ENCODE peak calls at places on chromosomes 12 and 14, in five cellular contexts. One of them, this sample, is unnamed.
A peak's percentile ranks its signal among the peaks of the same experiment; 100 is the strongest.

GRCh38 chr14:49769171-49769570 is 1.2 kb downstream of the KLHDC2 start:
- DNase-seq in left ventricle myocardium inferior: no peak
- DNase-seq in MM.1S: no peak
- DNase-seq in PC-3: peak; percentile 81
- DNase-seq in A549: no peak
- DNase-seq in this sample: peak; percentile 46

GRCh38 chr12:71947645-71948105 is 9.0 kb downstream of the TPH2 start:
- DNase-seq in left ventricle myocardium inferior: no peak
- DNase-seq in MM.1S: no peak
- DNase-seq in PC-3: peak; percentile 63
- DNase-seq in A549: no peak
- DNase-seq in this sample: no peak

GRCh38 chr12:42631507-42631906 is 42.0 kb upstream of the PRICKLE1 start:
- DNase-seq in left ventricle myocardium inferior: no peak
- DNase-seq in MM.1S: no peak
- DNase-seq in PC-3: no peak
- DNase-seq in A549: no peak
- DNase-seq in this sample: no peak

GRCh38 chr14:69886843-69887242 is 7.6 kb downstream of the SMOC1 start:
- DNase-seq in left ventricle myocardium inferior: no peak
- DNase-seq in MM.1S: no peak
- DNase-seq in PC-3: peak; percentile 6
- DNase-seq in A549: no peak
- DNase-seq in this sample: no peak

GRCh38 chr14:94514351-94514750 is 5.1 kb upstream of the SERPINA12 start:
- DNase-seq in left ventricle myocardium inferior: no peak
- DNase-seq in MM.1S: no peak
- DNase-seq in PC-3: no peak
- DNase-seq in A549: no peak
- DNase-seq in this sample: no peak

GRCh38 chr14:102427642-102428041 is 64.9 kb downstream of the TECPR2 start:
- DNase-seq in left ventricle myocardium inferior: no peak
- DNase-seq in MM.1S: no peak
- DNase-seq in PC-3: no peak
- DNase-seq in A549: no peak
- DNase-seq in this sample: no peak

GRCh38 chr12:41418586-41418985 is 230.5 kb downstream of the PDZRN4 start:
- DNase-seq in left ventricle myocardium inferior: no peak
- DNase-seq in MM.1S: no peak
- DNase-seq in PC-3: no peak
- DNase-seq in A549: no peak
- DNase-seq in this sample: no peak

GRCh38 chr14:91636604-91637003 is 95.3 kb downstream of the CATSPERB start:
- DNase-seq in left ventricle myocardium inferior: no peak
- DNase-seq in MM.1S: no peak
- DNase-seq in PC-3: no peak
- DNase-seq in A549: no peak
- DNase-seq in this sample: no peak

GRCh38 chr12:12964255-12964654 is 12.3 kb upstream of the GPRC5D start:
- DNase-seq in left ventricle myocardium inferior: no peak
- DNase-seq in MM.1S: no peak
- DNase-seq in PC-3: no peak
- DNase-seq in A549: no peak
- DNase-seq in this sample: no peak

GRCh38 chr12:109387425-109388166 is 39.9 kb downstream of the MYO1H start:
- DNase-seq in left ventricle myocardium inferior: no peak
- DNase-seq in MM.1S: peak; percentile 72
- DNase-seq in PC-3: peak; percentile 61
- DNase-seq in A549: peak; percentile 43
- DNase-seq in this sample: peak; percentile 24

GRCh38 chr14:90061849-90062794 is at the start of gene KCNK13:
- DNase-seq in left ventricle myocardium inferior: peak; percentile 20
- DNase-seq in MM.1S: no peak
- DNase-seq in PC-3: peak; percentile 25
- DNase-seq in A549: no peak
- DNase-seq in this sample: peak; percentile 41

GRCh38 chr14:32397871-32398640 is 69.0 kb downstream of the AKAP6 start:
- DNase-seq in left ventricle myocardium inferior: no peak
- DNase-seq in MM.1S: no peak
- DNase-seq in PC-3: peak; percentile 94
- DNase-seq in A549: no peak
- DNase-seq in this sample: no peak

GRCh38 chr14:29454026-29454693 is 473.5 kb downstream of the PRKD1 start:
- DNase-seq in left ventricle myocardium inferior: no peak
- DNase-seq in MM.1S: no peak
- DNase-seq in PC-3: no peak
- DNase-seq in A549: no peak
- DNase-seq in this sample: no peak

GRCh38 chr12:127785535-127785934 is 481.4 kb upstream of the TMEM132C start:
- DNase-seq in left ventricle myocardium inferior: no peak
- DNase-seq in MM.1S: no peak
- DNase-seq in PC-3: peak; percentile 66
- DNase-seq in A549: no peak
- DNase-seq in this sample: no peak

DNA sequence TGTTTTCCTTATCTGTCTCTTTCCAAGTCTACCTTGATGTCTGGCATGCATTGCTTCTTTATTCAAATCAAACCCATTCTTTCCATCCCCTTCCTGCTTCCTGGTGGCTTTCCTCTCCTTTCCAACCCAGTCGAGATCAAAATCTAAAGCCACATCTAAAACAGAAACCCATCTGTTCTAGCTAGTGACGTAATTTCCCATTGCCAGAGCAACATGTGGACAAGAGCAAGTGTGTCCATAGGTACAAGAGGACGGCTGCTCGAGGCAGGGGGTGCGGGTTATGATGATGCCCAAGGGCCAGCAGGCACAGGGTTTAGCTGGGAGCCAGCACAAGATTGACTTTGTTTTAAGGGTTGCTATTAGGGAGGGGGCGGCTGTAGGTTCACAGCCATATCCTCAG is 7.0 kb downstream of the KRT80 start:
- DNase-seq in left ventricle myocardium inferior: no peak
- DNase-seq in MM.1S: no peak
- DNase-seq in PC-3: no peak
- DNase-seq in A549: no peak
- DNase-seq in this sample: no peak
- H3K4me1 ChIP-seq in left ventricle myocardium inferior: peaks cover 57% of the 10 kb centered on the region
- H3K4me1 ChIP-seq in MM.1S: peaks cover 4% of the 10 kb centered on the region
- H3K4me1 ChIP-seq in PC-3: peaks cover 75% of the 10 kb centered on the region
- H3K4me1 ChIP-seq in A549: peaks cover 76% of the 10 kb centered on the region
- H3K4me1 ChIP-seq in this sample: no peaks in the 10 kb centered on the region

DNA sequence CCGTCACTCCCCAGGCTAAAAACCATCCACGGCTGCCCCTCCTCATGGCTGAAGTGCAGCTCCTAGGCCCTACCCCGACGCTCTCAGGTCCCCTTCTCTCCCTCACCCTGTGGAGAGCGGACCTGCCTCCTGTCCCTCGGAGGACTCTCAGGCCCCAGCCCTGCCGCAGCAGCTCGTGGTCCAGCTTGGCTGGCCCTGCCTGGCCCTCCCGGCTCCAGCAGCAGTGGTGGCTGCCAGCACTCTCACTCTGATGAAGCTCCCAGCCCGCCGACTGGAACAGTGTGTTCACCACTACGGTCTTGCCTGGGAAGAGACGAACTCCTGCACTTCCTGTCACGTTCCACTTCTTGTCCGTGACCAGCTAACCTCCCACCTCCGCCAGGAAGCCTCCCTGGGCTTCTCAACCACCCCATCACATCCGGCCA is 11.1 kb downstream of the BAG5 start:
- DNase-seq in left ventricle myocardium inferior: peak; percentile 79
- DNase-seq in MM.1S: no peak
- DNase-seq in PC-3: no peak
- DNase-seq in A549: no peak
- DNase-seq in this sample: peak; percentile 60
- H3K4me3 ChIP-seq in left ventricle myocardium inferior: peak overlapping the region; percentile 52
- H3K4me3 ChIP-seq in MM.1S: no peak overlapping the region
- H3K4me3 ChIP-seq in PC-3: no peak overlapping the region
- H3K4me3 ChIP-seq in A549: no peak overlapping the region
- H3K4me3 ChIP-seq in this sample: no peak overlapping the region

GRCh38 chr12:132657004-132657727 is 30.0 kb downstream of the POLE start:
- DNase-seq in left ventricle myocardium inferior: no peak
- DNase-seq in MM.1S: no peak
- DNase-seq in PC-3: no peak
- DNase-seq in A549: no peak
- DNase-seq in this sample: no peak
- TF ChIP-seq CTCF in left ventricle myocardium inferior: no peak
- TF ChIP-seq CTCF in MM.1S: no peak
- TF ChIP-seq CTCF in PC-3: no peak
- TF ChIP-seq CTCF in A549: no peak
- TF ChIP-seq CTCF in this sample: no peak

GRCh38 chr14:60515696-60516284 is 6.8 kb downstream of the SIX6 start:
- DNase-seq in left ventricle myocardium inferior: no peak
- DNase-seq in MM.1S: no peak
- DNase-seq in PC-3: no peak
- DNase-seq in A549: no peak
- DNase-seq in this sample: no peak
- H3K4me1 ChIP-seq in left ventricle myocardium inferior: peaks cover 26% of the 10 kb centered on the region
- H3K4me1 ChIP-seq in MM.1S: no peaks in the 10 kb centered on the region
- H3K4me1 ChIP-seq in PC-3: no peaks in the 10 kb centered on the region
- H3K4me1 ChIP-seq in A549: no peaks in the 10 kb centered on the region
- H3K4me1 ChIP-seq in this sample: peaks cover 3% of the 10 kb centered on the region

GRCh38 chr14:23693252-23693775 is 57.1 kb downstream of the DHRS2 start:
- DNase-seq in left ventricle myocardium inferior: no peak
- DNase-seq in MM.1S: no peak
- DNase-seq in PC-3: no peak
- DNase-seq in A549: no peak
- DNase-seq in this sample: no peak
- H3K4me3 ChIP-seq in left ventricle myocardium inferior: no peak overlapping the region
- H3K4me3 ChIP-seq in MM.1S: no peak overlapping the region
- H3K4me3 ChIP-seq in PC-3: no peak overlapping the region
- H3K4me3 ChIP-seq in A549: no peak overlapping the region
- H3K4me3 ChIP-seq in this sample: no peak overlapping the region

DNA sequence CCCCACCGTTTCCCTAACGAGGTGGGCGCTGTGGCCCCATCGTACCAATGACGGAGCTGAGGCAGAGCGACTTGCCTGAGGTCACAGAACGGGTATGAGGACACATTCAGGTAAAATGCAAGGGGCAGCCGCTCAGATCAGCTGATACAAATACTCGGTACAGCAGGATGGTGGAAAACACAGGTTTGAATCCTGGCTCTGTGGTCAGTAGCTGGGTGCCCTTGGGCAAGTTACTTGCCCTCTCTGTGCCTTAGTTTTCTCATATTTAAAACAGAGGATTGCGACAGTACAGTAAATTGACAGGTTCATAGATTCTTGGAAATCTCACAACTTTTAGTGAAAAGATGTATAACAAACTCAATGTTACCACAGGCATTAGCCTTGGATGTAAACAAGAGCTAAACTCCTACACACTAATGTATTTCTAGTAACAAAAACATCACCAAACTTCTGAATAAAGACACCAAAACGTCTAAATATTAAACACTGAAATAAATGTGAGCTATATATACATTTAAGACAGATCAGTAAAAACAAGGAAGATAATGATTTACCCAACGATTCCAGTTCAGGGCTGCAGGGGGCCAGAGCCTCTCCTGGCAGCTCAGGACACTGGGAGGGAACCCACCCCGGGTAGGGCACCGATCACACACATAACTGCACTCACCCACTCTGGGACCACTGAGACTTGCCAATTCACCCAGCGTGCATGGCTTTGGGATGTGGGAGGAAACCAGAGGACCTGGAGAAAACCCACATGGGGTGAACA is 128.4 kb downstream of the RBM19 start:
- DNase-seq in left ventricle myocardium inferior: no peak
- DNase-seq in MM.1S: no peak
- DNase-seq in PC-3: no peak
- DNase-seq in A549: no peak
- DNase-seq in this sample: no peak
- TF ChIP-seq CTCF in left ventricle myocardium inferior: no peak
- TF ChIP-seq CTCF in MM.1S: no peak
- TF ChIP-seq CTCF in PC-3: peak; percentile 26
- TF ChIP-seq CTCF in A549: no peak
- TF ChIP-seq CTCF in this sample: no peak

This sample was measured in mucosa of descending colon.